ENCODE peak calls at places on chromosomes 16 and 17, in five cellular contexts. V is spleen, P is breast epithelium, O is ovary, D is HepG2. K is an unnamed sample.

GRCh38 chr16:78994135-78994534 is 606.4 kb downstream of the MAF start:
- DNase-seq in P (no peak), D (no peak), V (no peak), O (no peak), K (no peak)

GRCh38 chr16:12423151-12423550 is 380.5 kb downstream of the CPPED1 start:
- DNase-seq in V (no peak), O (no peak), P (no peak), D (no peak), K (no peak)

GRCh38 chr16:69116911-69117310 is 11.5 kb downstream of the HAS3 start:
- DNase-seq in D (no peak), P (no peak), V (peak; percentile 11), O (peak; percentile 6), K (no peak)

GRCh38 chr16:49622421-49623402 is 233.2 kb downstream of the ZNF423 start:
- DNase-seq in V (peak; percentile 66), O (no peak), P (no peak), D (no peak), K (no peak)

GRCh38 chr16:81831722-81832126 is 52.6 kb downstream of the PLCG2 start:
- DNase-seq in P (peak; percentile 36), V (peak; percentile 95), D (no peak), O (no peak), K (peak; percentile 91)

GRCh38 chr16:69195371-69196029 is 8.5 kb downstream of the SNTB2 start:
- DNase-seq in P (no peak), V (no peak), D (no peak), O (no peak), K (no peak)

GRCh38 chr17:29039764-29040598 is 3.0 kb upstream of the PIPOX start:
- DNase-seq in V (no peak), D (no peak), O (no peak), P (no peak), K (no peak)

GRCh38 chr17:75088902-75089417 is 1.2 kb downstream of the SLC16A5 start:
- DNase-seq in D (peak; percentile 57), P (peak; percentile 48), V (no peak), O (no peak), K (peak; percentile 79)

GRCh38 chr16:51951668-51952298 is 595.2 kb downstream of the TOX3 start:
- DNase-seq in P (no peak), V (no peak), O (no peak), D (no peak), K (no peak)

GRCh38 chr16:1559446-1559975 is 26.0 kb downstream of the TMEM204 start:
- DNase-seq in D (no peak), V (no peak), P (no peak), O (no peak), K (no peak)

GRCh38 chr17:39667262-39668140 is 752 bp upstream of the PNMT start:
- DNase-seq in D (no peak), V (peak; percentile 77), P (no peak), O (peak; percentile 56), K (peak; percentile 68)

GRCh38 chr16:48607056-48607825 is 2.7 kb downstream of the N4BP1 start:
- DNase-seq in P (no peak), D (no peak), V (no peak), O (no peak), K (no peak)

GRCh38 chr16:9048302-9048700 is 43.1 kb upstream of the HAPSTR1 start:
- DNase-seq in O (no peak), V (no peak), P (no peak), D (no peak), K (no peak)

GRCh38 chr16:85998868-85999729 is 100.1 kb downstream of the IRF8 start:
- DNase-seq in V (no peak), D (no peak), O (no peak), P (no peak), K (no peak)

GRCh38 chr17:45319239-45319703 is 2.5 kb upstream of the MAP3K14 start:
- DNase-seq in P (no peak), D (no peak), V (no peak), O (no peak), K (no peak)

GRCh38 chr16:51407921-51408320 is 256.9 kb upstream of the SALL1 start:
- DNase-seq in V (no peak), P (no peak), D (no peak), O (no peak), K (no peak)

GRCh38 chr17:81434079-81434478 is 38.8 kb downstream of the BAHCC1 start:
- DNase-seq in V (no peak), D (no peak), P (no peak), O (no peak), K (no peak)

GRCh38 chr17:3738562-3739295 is 15.0 kb downstream of the HASPIN start:
- DNase-seq in V (no peak), P (no peak), O (no peak), D (no peak), K (peak; percentile 66)

GRCh38 chr17:60079401-60079861 is 710 bp upstream of the HEATR6 start:
- DNase-seq in D (no peak), V (no peak), O (no peak), P (no peak), K (no peak)

GRCh38 chr17:47240375-47240764 is 13.3 kb upstream of the ITGB3 start:
- DNase-seq in O (no peak), V (no peak), D (no peak), P (no peak), K (no peak)
- H3K27ac ChIP-seq in O (no peak overlapping the region), V (peak overlapping the region; percentile 73), D (no peak overlapping the region), P (peak overlapping the region; percentile 77), K (no peak overlapping the region)

DNA sequence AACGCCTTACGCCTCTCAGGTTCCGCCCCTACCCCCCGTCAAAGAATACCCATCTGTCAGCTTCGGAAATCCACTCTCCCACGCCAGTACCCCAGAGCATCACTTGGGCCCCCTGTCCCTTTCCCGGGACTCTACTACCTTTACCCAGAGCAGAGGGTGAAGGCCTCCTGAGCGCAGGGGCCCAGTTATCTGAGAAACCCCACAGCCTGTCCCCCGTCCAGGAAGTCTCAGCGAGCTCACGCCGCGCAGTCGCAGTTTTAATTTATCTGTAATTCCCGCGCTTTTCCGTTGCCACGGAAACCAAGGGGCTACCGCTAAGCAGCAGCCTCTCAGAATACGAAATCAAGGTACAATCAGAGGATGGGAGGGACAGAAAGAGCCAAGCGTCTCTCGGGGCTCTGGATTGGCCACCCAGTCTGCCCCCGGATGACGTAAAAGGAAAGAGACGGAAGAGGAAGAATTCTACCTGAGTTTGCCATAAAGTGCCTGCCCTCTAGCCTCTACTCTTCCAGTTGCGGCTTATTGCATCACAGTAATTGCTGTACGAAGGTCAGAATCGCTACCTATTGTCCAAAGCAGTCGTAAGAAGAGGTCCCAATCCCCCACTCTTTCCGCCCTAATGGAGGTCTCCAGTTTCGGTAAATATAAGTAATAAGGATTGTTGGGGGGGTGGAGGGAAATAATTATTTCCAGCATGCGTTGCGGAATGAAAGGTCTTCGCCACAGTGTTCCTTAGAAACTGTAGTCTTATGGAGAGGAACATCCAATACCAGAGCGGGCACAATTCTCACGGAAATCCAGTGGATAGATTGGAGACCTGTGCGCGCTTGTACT is at the start of gene BRCA1:
- DNase-seq in D (peak; percentile 100), O (peak; percentile 93), P (peak; percentile 89), V (peak; percentile 96), K (peak; percentile 90)
- TF ChIP-seq POLR2A in D (peak; percentile 97), O (peak; percentile 41), P (peak; percentile 40), V (no peak), K (peak; percentile 87)

GRCh38 chr16:5505093-5505887 is 407.7 kb upstream of the EEF2KMT start:
- DNase-seq in V (no peak), O (no peak), P (no peak), D (no peak), K (no peak)
- H3K4me3 ChIP-seq in V (no peak overlapping the region), O (no peak overlapping the region), P (no peak overlapping the region), D (no peak overlapping the region), K (no peak overlapping the region)

GRCh38 chr17:80035687-80035936 is at the start of gene TBC1D16:
- DNase-seq in P (no peak), D (no peak), V (no peak), O (no peak), K (no peak)

GRCh38 chr17:80034977-80035686 is 540 bp downstream of the TBC1D16 start:
- DNase-seq in P (no peak), O (peak; percentile 62), D (no peak), V (peak; percentile 87), K (peak; percentile 53)

GRCh38 chr17:80036715-80037477 is 454 bp downstream of the CCDC40 start:
- DNase-seq in D (peak; percentile 57), O (no peak), V (peak; percentile 80), P (no peak), K (no peak)

GRCh38 chr17:80034654-80034976 is 1.1 kb downstream of the TBC1D16 start:
- DNase-seq in O (no peak), D (no peak), P (no peak), V (no peak), K (no peak)

GRCh38 chr17:80035937-80036714 is at the start of gene CCDC40:
- DNase-seq in P (peak; percentile 83), V (peak; percentile 94), D (peak; percentile 72), O (peak; percentile 88), K (peak; percentile 91)
- H3K27ac ChIP-seq in P (peak within 1 kb of the TSS; percentile 93), V (peak within 1 kb of the TSS; percentile 88), D (peak within 1 kb of the TSS; percentile 96), O (peak within 1 kb of the TSS; percentile 85), K (peak within 1 kb of the TSS; percentile 76)

DNA sequence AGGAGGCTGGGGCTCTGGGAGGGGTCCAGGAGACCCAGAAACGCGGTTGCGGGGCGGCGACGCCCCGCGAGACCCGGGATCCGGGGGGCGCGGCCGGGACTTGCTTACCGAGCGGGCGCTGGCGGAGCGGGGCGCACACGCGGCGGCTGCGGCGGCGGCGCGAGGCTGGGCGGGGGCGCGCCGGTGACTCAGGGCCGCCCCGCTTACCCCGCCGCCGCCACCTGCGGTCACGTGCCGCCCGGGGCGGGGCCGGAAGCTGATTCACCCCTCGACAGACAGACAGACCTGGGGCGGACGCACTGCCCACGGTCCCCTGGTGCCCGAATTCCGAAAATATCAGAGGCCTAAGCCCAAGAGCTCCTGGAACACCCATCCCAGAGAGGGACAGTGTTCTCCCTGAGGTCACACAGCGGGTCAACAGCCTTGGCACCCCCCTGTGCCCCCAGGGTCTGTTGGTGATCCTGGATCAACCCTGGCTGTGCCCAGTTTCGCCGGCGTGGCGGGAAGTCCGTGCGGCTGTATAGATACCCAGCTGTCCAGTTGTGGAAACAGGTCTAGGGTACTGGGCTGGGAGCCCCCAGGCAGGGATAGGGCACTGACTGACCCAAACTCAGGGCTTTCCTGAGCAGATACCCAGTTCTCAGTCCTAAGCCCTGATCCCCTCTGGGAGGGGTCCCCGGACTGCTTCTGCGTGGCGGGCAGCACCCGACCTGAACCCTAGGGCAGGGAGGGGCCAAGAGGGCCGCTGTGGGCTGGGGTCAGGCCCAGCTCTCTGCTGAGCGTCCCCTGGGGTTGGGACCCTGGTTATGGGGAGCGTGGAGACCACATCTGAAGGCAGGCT is at the start of gene FAM83G:
- DNase-seq in D (peak; percentile 69), V (peak; percentile 93), O (peak; percentile 78), P (peak; percentile 80), K (peak; percentile 93)
- TF ChIP-seq POLR2A in D (peak; percentile 5), V (no peak), O (no peak), P (no peak), K (peak; percentile 61)